ENCODE peak calls at places on chromosome 22, in six cellular contexts. J, V, M, C, K and R are unnamed samples.

GRCh38 chr22:26679003-26679629 is 21.7 kb downstream of the MIAT start:
- DNase-seq in K (peak), J (no peak), V (peak), M (peak), C (peak), R (peak)

GRCh38 chr22:35330258-35330861 is 30.7 kb downstream of the TOM1 start:
- DNase-seq in M (peak), J (no peak), V (peak), C (peak), K (peak), R (no peak)

GRCh38 chr22:44526431-44527115 is 28.5 kb upstream of the RTL6 start:
- DNase-seq in M (no peak), C (no peak), J (no peak), V (no peak), K (peak), R (no peak)

GRCh38 chr22:22840778-22841177 is 46.8 kb upstream of the IGLL5 start:
- DNase-seq in J (no peak), M (no peak), K (no peak), V (no peak), C (no peak), R (no peak)

GRCh38 chr22:46534177-46534776 is 3.1 kb downstream of the CELSR1 start:
- DNase-seq in M (no peak), J (no peak), C (no peak), K (no peak), V (no peak), R (no peak)

GRCh38 chr22:29141078-29141688 is 64.5 kb upstream of the EMID1 start:
- DNase-seq in C (no peak), J (no peak), V (no peak), M (no peak), K (no peak), R (no peak)

GRCh38 chr22:46684706-46685105 is 53.3 kb downstream of the CERK start:
- DNase-seq in C (no peak), M (no peak), K (no peak), J (no peak), V (no peak), R (peak)

GRCh38 chr22:47388331-47388730 is 625.9 kb downstream of the TBC1D22A start:
- DNase-seq in V (no peak), C (peak), K (no peak), M (no peak), J (no peak), R (no peak)

GRCh38 chr22:19149047-19149883 is 827 bp downstream of the GSC2 start:
- DNase-seq in M (no peak), K (no peak), V (no peak), C (no peak), J (no peak), R (no peak)

GRCh38 chr22:36773935-36774334 is 2.0 kb downstream of the IFT27 start:
- DNase-seq in M (no peak), J (no peak), C (no peak), V (no peak), K (no peak), R (no peak)
- TF ChIP-seq CTCF in M (no peak), J (peak), C (peak), V (peak), K (peak), R (no peak)

DNA sequence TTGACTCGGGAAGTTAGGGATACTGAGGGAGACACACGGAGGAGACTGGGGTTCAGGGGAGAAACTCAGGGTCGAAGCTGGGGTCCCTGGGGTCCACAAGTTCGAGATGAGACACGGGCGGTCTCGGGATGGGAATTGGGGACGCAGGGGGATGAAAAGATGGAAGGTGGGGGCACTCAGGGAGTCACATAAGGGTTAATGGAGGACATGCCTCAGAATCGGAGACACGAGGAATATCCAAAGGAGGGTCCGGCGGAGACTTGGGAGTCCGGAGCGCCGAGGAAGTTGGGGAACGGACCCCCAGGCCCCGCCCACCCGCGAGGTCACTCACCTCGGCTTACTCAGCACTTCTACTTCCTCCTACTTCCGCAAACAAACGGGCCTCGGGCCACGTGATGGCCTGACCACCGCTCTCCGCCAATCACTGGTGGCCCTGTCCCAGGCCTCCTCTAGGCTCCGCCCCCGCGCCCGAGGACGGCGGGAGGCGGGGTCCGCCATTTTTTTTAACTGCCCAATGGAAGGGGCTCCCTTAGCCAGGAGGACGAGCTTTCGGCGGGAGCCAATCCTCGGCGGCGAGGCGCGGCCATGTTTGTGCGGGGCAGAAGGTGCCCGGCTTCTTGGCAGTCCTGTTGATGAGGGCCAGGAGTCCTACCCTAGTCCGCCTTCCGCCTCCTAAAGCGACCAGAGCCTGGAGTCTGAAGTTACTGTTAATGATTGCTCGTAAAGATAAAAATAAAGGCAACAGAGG is at the start of gene PLA2G6:
- DNase-seq in C (peak), V (peak), M (peak), K (peak), J (peak), R (peak)
- TF ChIP-seq CTCF in C (no peak), V (no peak), M (no peak), K (no peak), J (no peak), R (no peak)

GRCh38 chr22:49506010-49506400 is 321.7 kb downstream of the BRD1 start:
- DNase-seq in M (no peak), V (no peak), C (no peak), J (no peak), K (no peak), R (no peak)
- TF ChIP-seq CTCF in M (no peak), V (no peak), C (no peak), J (no peak), K (no peak), R (no peak)

DNA sequence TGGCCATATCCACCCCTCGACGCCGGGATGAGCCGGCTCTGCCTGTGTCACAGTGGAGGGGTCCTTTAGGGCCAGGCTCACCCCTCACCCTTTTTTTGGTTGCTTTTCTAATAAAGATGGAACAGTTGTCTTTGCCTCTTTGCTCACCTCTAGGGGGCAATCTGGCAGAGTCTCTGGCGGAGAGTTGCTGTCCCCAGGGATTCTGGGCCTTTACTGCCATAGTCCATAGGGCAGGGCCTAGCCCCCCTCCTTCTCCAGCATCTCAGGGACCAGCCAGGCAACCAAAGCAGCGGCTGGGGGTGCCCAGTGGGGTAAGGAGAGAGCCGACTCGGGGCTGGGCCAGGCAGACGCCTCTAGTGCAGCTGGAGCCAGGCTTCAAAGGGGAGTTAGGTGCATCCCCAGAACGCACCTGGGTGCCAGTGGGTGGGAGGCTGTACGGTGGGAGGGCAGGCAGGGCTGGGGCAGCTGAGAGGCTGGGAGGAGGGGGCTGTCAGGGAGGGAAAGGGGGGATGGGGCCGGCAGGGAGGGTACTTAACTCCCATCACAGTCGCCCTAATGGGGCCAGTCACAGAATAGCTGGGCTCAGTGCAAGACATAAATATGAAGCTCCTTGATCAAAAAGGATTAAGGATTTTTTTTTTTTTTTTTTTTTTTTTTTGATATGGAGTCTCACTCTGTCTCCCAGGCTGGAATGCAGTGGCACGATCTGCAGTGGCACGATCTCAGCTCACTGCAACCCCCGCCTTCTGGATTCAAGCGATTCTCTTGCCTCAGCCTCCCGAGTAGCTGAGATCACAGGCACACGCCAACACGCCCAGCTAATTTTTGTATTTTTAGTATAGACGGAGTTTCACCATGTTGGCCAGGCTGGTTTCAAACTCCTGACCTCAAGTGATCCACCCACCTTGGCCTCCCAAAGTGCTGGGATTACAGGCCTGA is 2.5 kb upstream of the SUSD2 start:
- DNase-seq in J (no peak), K (no peak), V (no peak), C (no peak), M (no peak), R (no peak)
- TF ChIP-seq CTCF in J (peak), K (peak), V (no peak), C (peak), M (no peak), R (no peak)

GRCh38 chr22:20568502-20569058 is 61.2 kb downstream of the MED15 start:
- DNase-seq in J (no peak), M (no peak), C (no peak), V (no peak), K (no peak), R (no peak)

GRCh38 chr22:20566420-20567260 is 59.2 kb downstream of the MED15 start:
- DNase-seq in V (peak), J (no peak), M (peak), K (no peak), C (no peak), R (no peak)

GRCh38 chr22:20567371-20567847 is 60.0 kb downstream of the MED15 start:
- DNase-seq in J (no peak), V (no peak), K (no peak), M (no peak), C (no peak), R (no peak)

GRCh38 chr22:20569059-20570058 is 61.9 kb downstream of the MED15 start:
- DNase-seq in M (peak), V (peak), K (peak), C (no peak), J (peak), R (no peak)

DNA sequence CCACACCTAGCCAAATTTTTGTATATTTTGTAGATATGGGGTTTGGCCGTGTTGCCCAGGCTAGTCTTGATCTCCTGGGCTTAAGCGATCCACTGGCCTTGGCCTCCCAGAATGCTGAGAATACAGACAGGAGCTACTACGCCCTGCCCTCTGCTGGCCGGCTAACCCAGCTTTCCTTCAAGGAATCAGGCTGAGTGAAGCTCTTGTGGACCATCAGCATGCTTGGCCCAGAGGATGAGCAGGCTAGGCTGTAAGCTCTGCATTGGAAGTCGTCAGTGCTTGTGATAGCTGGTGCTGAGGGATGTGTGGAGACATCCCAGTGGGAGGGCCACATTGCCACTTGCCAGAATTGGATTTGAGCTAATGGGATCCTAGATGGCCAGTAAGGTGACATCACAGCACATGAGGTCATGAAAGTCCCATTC is 60.6 kb downstream of the MED15 start:
- DNase-seq in M (no peak), J (no peak), K (no peak), V (peak), C (no peak), R (no peak)
- TF ChIP-seq CTCF in M (peak), J (peak), K (peak), V (no peak), C (no peak), R (no peak)